ENCODE peak calls at places on chromosome 14, in ten cellular contexts. V is GM12878, S is breast epithelium, A is H1, L is transverse colon, R is upper lobe of left lung, Z is sigmoid colon, T is HepG2, G is ovary, B is gastrocnemius medialis. P is an unnamed sample. For H3K27me3, the result is how much of the 10 kb centered on the place peaks cover.

GRCh38 chr14:33307691-33308369 is 369.2 kb downstream of the NPAS3 start:
- DNase-seq in V (no peak), S (no peak), A (peak), L (no peak), R (no peak), Z (peak), T (no peak), G (peak), B (peak), P (peak)

GRCh38 chr14:33432407-33433023 is 493.8 kb downstream of the NPAS3 start:
- DNase-seq in V (no peak), S (no peak), A (no peak), L (peak), R (no peak), Z (no peak), T (peak), G (no peak), B (no peak), P (no peak)

GRCh38 chr14:51616724-51617409 is 34.8 kb upstream of the FRMD6 start:
- DNase-seq in V (no peak), S (peak), A (no peak), L (no peak), R (no peak), Z (no peak), T (peak), G (no peak), B (no peak), P (no peak)

GRCh38 chr14:50051706-50052105 is 64.7 kb downstream of the VCPKMT start:
- DNase-seq in V (no peak), S (no peak), A (no peak), L (no peak), R (no peak), Z (no peak), T (no peak), G (no peak), B (no peak), P (no peak)

GRCh38 chr14:51744372-51745150 is 92.9 kb downstream of the FRMD6 start:
- DNase-seq in V (no peak), S (no peak), A (no peak), L (no peak), R (no peak), Z (no peak), T (no peak), G (no peak), B (no peak), P (no peak)

GRCh38 chr14:67620217-67620789 is 583 bp downstream of the ARG2 start:
- DNase-seq in V (no peak), S (peak), A (peak), L (peak), R (no peak), Z (peak), T (no peak), G (peak), B (peak), P (no peak)

GRCh38 chr14:21087294-21088091 is 11.0 kb downstream of the ZNF219 start:
- DNase-seq in V (no peak), S (no peak), A (no peak), L (no peak), R (peak), Z (no peak), T (no peak), G (no peak), B (no peak), P (no peak)

GRCh38 chr14:79018846-79019245 is 848.7 kb downstream of the NRXN3 start:
- DNase-seq in V (no peak), S (no peak), A (no peak), L (no peak), R (no peak), Z (no peak), T (no peak), G (no peak), B (no peak), P (no peak)

GRCh38 chr14:31950760-31951637 is 126.1 kb upstream of the ARHGAP5 start:
- DNase-seq in V (no peak), S (no peak), A (peak), L (peak), R (peak), Z (no peak), T (no peak), G (peak), B (no peak), P (peak)

GRCh38 chr14:104869669-104870367 is 4.8 kb downstream of the CEP170B start:
- DNase-seq in V (no peak), S (no peak), A (no peak), L (no peak), R (peak), Z (no peak), T (no peak), G (no peak), B (no peak), P (peak)

GRCh38 chr14:29521526-29522137 is 406.0 kb downstream of the PRKD1 start:
- DNase-seq in V (no peak), S (no peak), A (peak), L (no peak), R (no peak), Z (no peak), T (no peak), G (no peak), B (no peak), P (no peak)

GRCh38 chr14:99055816-99056215 is 216.2 kb downstream of the BCL11B start:
- DNase-seq in V (no peak), S (no peak), A (no peak), L (peak), R (no peak), Z (no peak), T (no peak), G (no peak), B (no peak), P (no peak)

GRCh38 chr14:68684466-68685418 is 108.1 kb downstream of the ZFP36L1 start:
- DNase-seq in V (no peak), S (no peak), A (no peak), L (no peak), R (no peak), Z (peak), T (no peak), G (no peak), B (no peak), P (no peak)

GRCh38 chr14:99676657-99677056 is 7.4 kb upstream of the CYP46A1 start:
- DNase-seq in V (no peak), S (no peak), A (no peak), L (no peak), R (peak), Z (no peak), T (no peak), G (no peak), B (no peak), P (peak)

GRCh38 chr14:33916663-33917565 is 34.0 kb downstream of the EGLN3 start:
- DNase-seq in V (no peak), S (no peak), A (no peak), L (no peak), R (no peak), Z (no peak), T (no peak), G (no peak), B (no peak), P (peak)

GRCh38 chr14:104522926-104523545 is 56.5 kb upstream of the C14orf180 start:
- DNase-seq in V (no peak), S (no peak), A (no peak), L (no peak), R (peak), Z (no peak), T (no peak), G (no peak), B (no peak), P (no peak)

GRCh38 chr14:42241101-42241500 is 634.4 kb downstream of the LRFN5 start:
- DNase-seq in V (no peak), S (no peak), A (no peak), L (no peak), R (no peak), Z (no peak), T (no peak), G (no peak), B (no peak), P (no peak)

GRCh38 chr14:52077261-52077984 is 8.6 kb upstream of the NID2 start:
- DNase-seq in V (no peak), S (no peak), A (no peak), L (no peak), R (no peak), Z (no peak), T (no peak), G (no peak), B (no peak), P (no peak)

GRCh38 chr14:38592764-38593442 is 337.0 kb upstream of the CLEC14A start:
- DNase-seq in V (no peak), S (no peak), A (no peak), L (no peak), R (no peak), Z (no peak), T (no peak), G (no peak), B (no peak), P (no peak)

GRCh38 chr14:31505411-31505810 is 17.6 kb upstream of the GPR33 start:
- DNase-seq in V (no peak), S (no peak), A (no peak), L (no peak), R (no peak), Z (no peak), T (no peak), G (no peak), B (no peak), P (no peak)

GRCh38 chr14:71739273-71739990 is 192.8 kb upstream of the RGS6 start:
- DNase-seq in V (no peak), S (no peak), A (no peak), L (peak), R (no peak), Z (no peak), T (peak), G (no peak), B (no peak), P (no peak)

GRCh38 chr14:77279719-77280118 is 8.7 kb upstream of the NGB start:
- DNase-seq in V (no peak), S (no peak), A (no peak), L (no peak), R (no peak), Z (no peak), T (no peak), G (no peak), B (no peak), P (no peak)

GRCh38 chr14:77276295-77276935 is 5.4 kb upstream of the NGB start:
- DNase-seq in V (no peak), S (no peak), A (no peak), L (no peak), R (no peak), Z (no peak), T (no peak), G (no peak), B (no peak), P (no peak)

GRCh38 chr14:77276959-77277358 is 6.0 kb upstream of the NGB start:
- DNase-seq in V (no peak), S (no peak), A (no peak), L (no peak), R (no peak), Z (no peak), T (no peak), G (no peak), B (no peak), P (no peak)

GRCh38 chr14:77275855-77276153 is 4.8 kb upstream of the NGB start:
- DNase-seq in V (no peak), S (no peak), A (no peak), L (no peak), R (no peak), Z (no peak), T (no peak), G (no peak), B (no peak), P (no peak)

GRCh38 chr14:77278461-77279230 is 7.6 kb upstream of the NGB start:
- DNase-seq in V (no peak), S (no peak), A (no peak), L (no peak), R (no peak), Z (no peak), T (no peak), G (no peak), B (no peak), P (no peak)
- TF ChIP-seq CTCF in V (no peak), S (no peak), A (no peak), L (no peak), R (no peak), Z (no peak), T (peak), G (no peak), B (no peak), P (no peak)

DNA sequence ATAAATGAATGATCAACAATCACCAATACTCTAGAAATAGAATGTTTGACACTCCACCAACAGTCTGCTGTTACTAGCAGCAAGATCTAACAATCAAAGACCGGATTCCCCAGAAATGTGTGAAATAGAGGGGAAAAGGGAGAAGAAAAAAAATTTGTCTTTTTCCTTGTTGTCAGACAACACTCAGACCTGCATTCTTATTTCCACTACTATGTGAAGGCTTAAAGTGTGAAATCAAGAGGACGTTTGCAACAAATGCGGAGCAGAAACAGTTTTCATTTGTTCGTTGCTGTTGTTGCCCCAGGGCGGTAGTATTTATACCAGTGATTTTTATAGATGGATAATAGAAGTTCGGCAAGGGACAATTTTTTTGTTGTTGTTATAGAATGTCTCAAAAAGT is 9.2 kb downstream of the NKX2-1 start:
- DNase-seq in V (no peak), S (no peak), A (no peak), L (no peak), R (no peak), Z (no peak), T (no peak), G (no peak), B (no peak), P (no peak)
- H3K27me3 ChIP-seq in V (under half), S (under half), A (half or more), L (half or more), R (under half), Z (half or more), T (half or more), G (under half), B (half or more), P (half or more)

DNA sequence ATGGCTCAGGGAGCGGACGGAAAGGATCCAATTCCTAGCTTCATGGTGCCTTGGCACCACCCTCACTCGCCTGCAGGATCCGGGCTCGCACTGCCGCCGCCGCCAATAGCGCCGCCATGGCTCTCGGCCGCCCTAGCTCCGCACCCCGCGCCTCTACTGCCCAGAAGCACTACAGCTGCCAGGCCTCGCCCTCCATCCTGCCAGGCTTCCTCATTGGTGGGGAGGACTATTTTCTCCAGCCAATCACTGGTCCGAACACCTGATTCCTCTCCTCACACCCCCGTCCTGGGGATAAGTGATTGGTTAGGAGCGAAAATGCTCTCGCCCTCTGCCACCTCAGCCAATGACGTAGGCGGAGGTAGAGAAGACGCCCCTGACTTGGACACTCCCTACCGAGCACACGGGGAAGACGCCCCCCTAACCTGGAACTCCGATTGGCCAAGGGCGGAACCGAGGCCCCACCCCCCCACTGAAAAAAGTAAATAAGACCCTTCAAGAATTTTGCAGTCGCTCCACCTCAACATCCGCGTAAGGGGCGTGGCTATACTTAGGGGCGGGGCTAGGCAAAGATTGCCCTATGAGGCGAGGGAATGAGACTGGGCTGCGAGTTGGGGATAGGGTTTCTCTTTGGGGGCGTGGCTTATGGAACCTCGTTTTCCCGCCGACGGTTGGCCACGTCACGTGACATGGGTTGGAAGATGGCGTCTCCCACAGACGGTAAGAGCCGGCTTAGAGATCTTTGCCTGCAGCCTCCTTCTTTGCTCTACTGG is at the start of the genes ALDH6A1 and LIN52:
- DNase-seq in V (peak), S (peak), A (peak), L (peak), R (peak), Z (peak), T (peak), G (peak), B (peak), P (peak)
- TF ChIP-seq POLR2A in V (peak), S (peak), A (peak), L (peak), R (peak), Z (peak), T (peak), G (peak), B (peak), P (peak)

DNA sequence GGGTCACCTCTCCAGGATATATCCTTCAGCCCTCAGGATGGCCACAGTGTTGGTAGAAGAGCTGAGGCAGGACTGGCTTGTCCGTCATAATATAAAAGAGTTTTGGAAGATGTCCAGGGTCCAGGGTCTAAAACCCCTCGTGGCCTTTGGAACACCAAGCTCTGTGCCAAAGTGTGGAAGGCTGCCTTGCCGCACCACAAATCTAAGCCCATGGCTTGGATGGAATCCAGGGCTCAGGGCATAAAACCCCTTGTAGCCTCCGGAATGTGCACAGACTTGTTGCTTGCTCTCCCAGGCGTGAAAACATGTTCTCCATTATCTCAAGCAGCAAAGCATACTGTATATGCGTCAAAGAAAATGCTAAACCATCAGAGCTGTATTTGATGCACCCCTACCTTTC is 46.7 kb downstream of the TNFAIP2 start:
- DNase-seq in V (no peak), S (no peak), A (no peak), L (no peak), R (no peak), Z (no peak), T (no peak), G (no peak), B (no peak), P (no peak)
- TF ChIP-seq CTCF in V (no peak), S (no peak), A (no peak), L (no peak), R (no peak), Z (no peak), T (no peak), G (no peak), B (no peak), P (no peak)

GRCh38 chr14:56884617-56885016 is 74.3 kb upstream of the OTX2 start:
- DNase-seq in V (no peak), S (no peak), A (no peak), L (no peak), R (no peak), Z (no peak), T (no peak), G (no peak), B (no peak), P (no peak)
- H3K27me3 ChIP-seq in V (under half), S (under half), A (under half), L (under half), R (under half), Z (under half), T (under half), G (under half), B (under half), P (under half)

GRCh38 chr14:22598099-22598895 is at the start of gene ABHD4:
- DNase-seq in V (no peak), S (peak), A (peak), L (peak), R (peak), Z (peak), T (peak), G (peak), B (peak), P (peak)
- TF ChIP-seq POLR2A in V (peak), S (peak), A (peak), L (peak), R (peak), Z (peak), T (no peak), G (no peak), B (peak), P (peak)

DNA sequence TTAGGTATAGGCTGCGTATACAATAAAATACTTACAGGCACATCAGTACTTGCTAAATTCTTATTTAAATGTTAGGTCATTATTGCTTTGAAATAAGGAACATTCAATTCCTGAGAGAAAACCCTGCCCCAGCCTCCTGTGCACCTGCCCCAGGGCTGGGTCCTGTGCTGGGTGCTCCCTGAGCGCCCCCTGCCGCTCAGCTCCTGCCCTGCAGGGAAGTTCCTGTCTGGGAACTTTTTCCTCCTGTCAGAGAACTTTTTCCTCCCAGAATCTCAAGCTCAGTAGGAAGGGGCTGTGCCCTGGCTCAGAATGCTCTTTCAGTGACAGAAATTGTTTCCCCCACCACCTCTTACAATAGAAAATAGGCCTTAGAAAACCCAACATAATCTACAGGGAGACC is 751.1 kb downstream of the TMEM121 start:
- DNase-seq in V (no peak), S (no peak), A (no peak), L (peak), R (peak), Z (no peak), T (peak), G (no peak), B (no peak), P (no peak)
- TF ChIP-seq CTCF in V (peak), S (no peak), A (no peak), L (peak), R (peak), Z (no peak), T (peak), G (no peak), B (no peak), P (peak)

P was measured in heart left ventricle.